ENCODE peak calls at places on chromosomes 6 and 20, in nine cellular contexts. M is EH; I is AG10803; L is GM12892; R is B cell; G is AG09319; Z is OCI-LY7; T is CD4-positive, alpha-beta T cell; C is fibroblast of lung. S is an unnamed sample.

GRCh38 chr6:168956141-168956838 is 297.4 kb downstream of the THBS2 start:
- DNase-seq in M (peak; percentile 50), I (peak; percentile 34), L (no peak), R (no peak), G (no peak), Z (no peak), T (no peak), C (peak; percentile 58), S (no peak)

GRCh38 chr6:108002365-108003221 is 44.6 kb upstream of the SEC63 start:
- DNase-seq in M (peak; percentile 11), I (no peak), L (no peak), R (no peak), G (no peak), Z (no peak), T (no peak), C (no peak), S (peak; percentile 35)

GRCh38 chr20:44431118-44431501 is 44.6 kb upstream of the TTPAL start:
- DNase-seq in M (no peak), I (no peak), L (no peak), R (no peak), G (no peak), Z (no peak), T (no peak), C (no peak), S (no peak)

GRCh38 chr20:5848711-5849505 is 98.7 kb downstream of the SHLD1 start:
- DNase-seq in M (peak; percentile 15), I (peak; percentile 25), L (no peak), R (no peak), G (no peak), Z (no peak), T (no peak), C (peak; percentile 61), S (peak; percentile 65)

GRCh38 chr6:88168362-88168761 is 2.2 kb upstream of the CNR1 start:
- DNase-seq in M (no peak), I (no peak), L (no peak), R (peak; percentile 40), G (no peak), Z (peak; percentile 87), T (no peak), C (no peak), S (no peak)

GRCh38 chr6:13395272-13396237 is 67.2 kb upstream of the TBC1D7 start:
- DNase-seq in M (peak; percentile 74), I (peak; percentile 79), L (no peak), R (no peak), G (peak; percentile 50), Z (peak; percentile 32), T (no peak), C (peak; percentile 93), S (peak; percentile 87)

GRCh38 chr6:125041740-125042459 is 79.7 kb downstream of the RNF217 start:
- DNase-seq in M (peak; percentile 59), I (peak; percentile 31), L (no peak), R (no peak), G (no peak), Z (no peak), T (no peak), C (peak; percentile 70), S (no peak)

GRCh38 chr6:33710296-33711121 is 991 bp downstream of the UQCC2 start:
- DNase-seq in M (no peak), I (no peak), L (no peak), R (no peak), G (no peak), Z (peak; percentile 29), T (no peak), C (no peak), S (peak; percentile 28)

GRCh38 chr6:169323221-169323620 is 69.6 kb upstream of the THBS2 start:
- DNase-seq in M (no peak), I (no peak), L (no peak), R (no peak), G (no peak), Z (no peak), T (no peak), C (no peak), S (no peak)

GRCh38 chr6:13303668-13304017 is 24.7 kb downstream of the TBC1D7 start:
- DNase-seq in M (peak; percentile 77), I (peak; percentile 31), L (peak; percentile 39), R (peak; percentile 71), G (no peak), Z (peak; percentile 73), T (no peak), C (peak; percentile 72), S (peak; percentile 68)

GRCh38 chr20:23939063-23939462 is 49.5 kb downstream of the GGTLC1 start:
- DNase-seq in M (no peak), I (no peak), L (no peak), R (no peak), G (no peak), Z (no peak), T (no peak), C (no peak), S (no peak)

GRCh38 chr20:61968932-61969331 is 96.7 kb downstream of the TAF4 start:
- DNase-seq in M (no peak), I (no peak), L (no peak), R (no peak), G (no peak), Z (no peak), T (no peak), C (no peak), S (no peak)

GRCh38 chr6:6766230-6766905 is 177.8 kb downstream of the LY86 start:
- DNase-seq in M (no peak), I (no peak), L (no peak), R (no peak), G (no peak), Z (no peak), T (no peak), C (no peak), S (no peak)

GRCh38 chr6:168863467-168863866 is 390.2 kb downstream of the THBS2 start:
- DNase-seq in M (no peak), I (no peak), L (no peak), R (no peak), G (no peak), Z (no peak), T (no peak), C (no peak), S (no peak)

GRCh38 chr6:73562557-73562956 is 41.7 kb upstream of the EEF1A1 start:
- DNase-seq in M (no peak), I (no peak), L (no peak), R (no peak), G (no peak), Z (no peak), T (no peak), C (no peak), S (no peak)

GRCh38 chr6:28977351-28978136 is 27.6 kb downstream of the ZNF311 start:
- DNase-seq in M (peak; percentile 88), I (peak; percentile 74), L (no peak), R (no peak), G (no peak), Z (no peak), T (no peak), C (peak; percentile 56), S (peak; percentile 33)

GRCh38 chr6:77548190-77548589 is 84.9 kb upstream of the HTR1B start:
- DNase-seq in M (no peak), I (no peak), L (no peak), R (no peak), G (no peak), Z (no peak), T (no peak), C (no peak), S (no peak)

GRCh38 chr6:88823998-88824397 is 139.4 kb downstream of the RNGTT start:
- DNase-seq in M (peak; percentile 72), I (peak; percentile 44), L (no peak), R (no peak), G (no peak), Z (no peak), T (no peak), C (peak; percentile 69), S (peak; percentile 40)

GRCh38 chr6:4608361-4609115 is 167.7 kb upstream of the CDYL start:
- DNase-seq in M (no peak), I (no peak), L (no peak), R (no peak), G (no peak), Z (no peak), T (no peak), C (peak; percentile 43), S (no peak)

GRCh38 chr20:62702886-62703852 is 5.5 kb upstream of the NTSR1 start:
- DNase-seq in M (peak; percentile 94), I (peak; percentile 82), L (no peak), R (no peak), G (peak; percentile 77), Z (no peak), T (no peak), C (peak; percentile 86), S (peak; percentile 70)

GRCh38 chr6:55040102-55040848 is 134.0 kb upstream of the HCRTR2 start:
- DNase-seq in M (peak; percentile 60), I (peak; percentile 96), L (no peak), R (no peak), G (peak; percentile 5), Z (no peak), T (no peak), C (peak; percentile 92), S (peak; percentile 46)

GRCh38 chr6:140979642-140980091 is 1153.1 kb upstream of the GJE1 start:
- DNase-seq in M (peak; percentile 92), I (peak; percentile 95), L (no peak), R (no peak), G (no peak), Z (no peak), T (no peak), C (peak; percentile 95), S (peak; percentile 93)

GRCh38 chr6:30813623-30814136 is 69.3 kb upstream of the IER3 start:
- DNase-seq in M (peak; percentile 66), I (no peak), L (no peak), R (no peak), G (no peak), Z (no peak), T (no peak), C (peak; percentile 17), S (no peak)

GRCh38 chr6:163302747-163303146 is 111.8 kb upstream of the QKI start:
- DNase-seq in M (no peak), I (no peak), L (no peak), R (no peak), G (no peak), Z (no peak), T (no peak), C (peak; percentile 63), S (no peak)

GRCh38 chr6:69933239-69933638 is 66.9 kb downstream of the COL19A1 start:
- DNase-seq in M (no peak), I (no peak), L (no peak), R (no peak), G (no peak), Z (no peak), T (no peak), C (no peak), S (peak; percentile 26)

GRCh38 chr20:7195704-7196103 is 428.2 kb downstream of the BMP2 start:
- DNase-seq in M (no peak), I (peak; percentile 13), L (no peak), R (no peak), G (peak; percentile 43), Z (no peak), T (no peak), C (peak; percentile 97), S (peak; percentile 77)

S was measured in astrocyte of the hippocampus.